ENCODE peak calls at places on chromosomes 5 and 9, in five cellular contexts. A is CD4-positive, alpha-beta T cell; B is WTC11; V is HFFc6; Z is fibroblast of the aortic adventitia. W is an unnamed sample.

GRCh38 chr5:172872997-172873491 is 39.0 kb downstream of the ERGIC1 start:
- DNase-seq in Z (peak; percentile 63), A (no peak), B (no peak), V (no peak), W (no peak)

GRCh38 chr5:72093231-72093630 is 14.0 kb upstream of the MAP1B start:
- DNase-seq in A (no peak), V (peak; percentile 50), Z (peak; percentile 54), B (no peak), W (no peak)

GRCh38 chr5:93586948-93587918 is 4.2 kb downstream of the NR2F1 start:
- DNase-seq in Z (no peak), A (no peak), B (no peak), V (no peak), W (peak; percentile 25)

GRCh38 chr5:1054799-1055775 is 46.5 kb downstream of the NKD2 start:
- DNase-seq in B (no peak), A (no peak), Z (no peak), V (no peak), W (peak; percentile 14)

GRCh38 chr9:34603610-34604231 is 8.2 kb downstream of the RPP25L start:
- DNase-seq in Z (peak; percentile 76), B (peak; percentile 96), A (peak; percentile 77), V (peak; percentile 60), W (peak; percentile 96)

GRCh38 chr5:53820119-53820801 is 259.8 kb downstream of the NDUFS4 start:
- DNase-seq in B (no peak), Z (no peak), V (no peak), A (no peak), W (no peak)

GRCh38 chr5:39106332-39106731 is 32.1 kb upstream of the RICTOR start:
- DNase-seq in A (no peak), B (no peak), Z (peak; percentile 40), V (no peak), W (no peak)

GRCh38 chr5:78273436-78273835 is 21.1 kb downstream of the AP3B1 start:
- DNase-seq in A (no peak), B (no peak), V (no peak), Z (no peak), W (no peak)

GRCh38 chr9:19379697-19380046 is 364 bp downstream of the RPS6 start:
- DNase-seq in V (no peak), B (peak; percentile 21), Z (no peak), A (peak; percentile 38), W (no peak)

GRCh38 chr5:90982576-90982975 is 400.5 kb downstream of the ARRDC3 start:
- DNase-seq in Z (no peak), B (no peak), A (no peak), V (no peak), W (no peak)

GRCh38 chr5:93604119-93604963 is 21.3 kb downstream of the NR2F1 start:
- DNase-seq in Z (no peak), B (peak; percentile 50), A (no peak), V (no peak), W (peak; percentile 41)

GRCh38 chr9:79572891-79573696 is 1.3 kb downstream of the TLE4 start:
- DNase-seq in B (peak; percentile 41), A (peak; percentile 53), V (no peak), Z (no peak), W (peak; percentile 51)

GRCh38 chr9:110842169-110842568 is 173.6 kb downstream of the MUSK start:
- DNase-seq in V (no peak), B (peak; percentile 17), Z (no peak), A (no peak), W (no peak)

GRCh38 chr9:15286288-15286834 is 20.7 kb downstream of the TTC39B start:
- DNase-seq in B (no peak), V (no peak), Z (no peak), A (no peak), W (no peak)

GRCh38 chr5:6806668-6807067 is 93.4 kb downstream of the TENT4A start:
- DNase-seq in Z (no peak), B (no peak), A (no peak), V (no peak), W (no peak)

GRCh38 chr5:566636-567309 is 42.5 kb upstream of the SLC9A3 start:
- DNase-seq in B (no peak), Z (no peak), V (no peak), A (no peak), W (no peak)

GRCh38 chr9:82797539-82797938 is 265.4 kb downstream of the RASEF start:
- DNase-seq in Z (no peak), V (no peak), A (no peak), B (no peak), W (peak; percentile 45)

GRCh38 chr5:8993031-8993430 is 552.8 kb downstream of the SEMA5A start:
- DNase-seq in V (peak; percentile 18), Z (peak; percentile 25), A (no peak), B (no peak), W (no peak)

GRCh38 chr5:138932171-138932810 is 57.2 kb upstream of the LRRTM2 start:
- DNase-seq in V (no peak), A (no peak), B (peak; percentile 71), Z (no peak), W (no peak)
- TF ChIP-seq CTCF in V (peak; percentile 25), A (no peak), B (no peak), Z (no peak), W (no peak)

DNA sequence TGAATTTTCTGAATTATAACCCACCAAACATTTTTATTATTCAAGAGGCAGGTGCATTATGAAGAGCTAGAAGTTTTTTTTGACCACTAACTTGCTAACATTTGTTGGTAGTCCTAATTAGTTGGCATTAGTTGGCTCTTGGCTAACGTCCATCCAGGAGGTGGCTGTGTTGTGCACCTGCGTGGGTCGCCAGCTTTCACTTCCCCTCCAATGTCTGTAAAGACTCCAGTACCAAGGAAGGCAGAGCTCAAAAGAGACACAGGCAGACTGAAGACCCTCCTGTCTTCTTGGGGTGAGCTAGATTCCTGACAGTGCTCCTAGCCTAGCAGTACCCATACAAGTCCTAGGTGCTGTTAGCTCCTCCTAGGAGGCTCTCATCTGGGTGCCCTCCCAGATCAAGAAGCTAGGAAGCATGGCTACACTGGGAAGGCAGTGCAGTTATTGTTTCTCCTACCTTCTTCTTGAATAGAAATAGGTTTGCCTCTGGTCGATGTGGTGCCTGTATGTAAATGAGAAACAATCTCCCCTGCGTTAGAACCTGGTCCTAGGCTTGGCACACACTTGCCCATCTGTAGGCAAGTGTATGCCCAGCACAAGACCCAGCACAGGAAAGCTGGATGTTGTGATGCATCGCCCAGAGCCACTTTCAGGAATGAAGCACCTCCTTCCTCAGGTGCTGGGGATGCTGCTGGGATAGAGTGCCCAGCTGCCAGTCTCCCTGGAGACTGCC is 190.9 kb downstream of the ICE1 start:
- DNase-seq in V (no peak), A (no peak), Z (no peak), B (no peak), W (no peak)
- TF ChIP-seq CTCF in V (no peak), A (no peak), Z (no peak), B (no peak), W (no peak)

GRCh38 chr9:127397722-127398647 is 1.0 kb downstream of the SLC2A8 start:
- DNase-seq in Z (no peak), V (peak; percentile 12), A (peak; percentile 6), B (peak; percentile 52), W (peak; percentile 66)
- TF ChIP-seq CTCF in Z (peak; percentile 29), V (peak; percentile 68), A (peak; percentile 47), B (no peak), W (no peak)

DNA sequence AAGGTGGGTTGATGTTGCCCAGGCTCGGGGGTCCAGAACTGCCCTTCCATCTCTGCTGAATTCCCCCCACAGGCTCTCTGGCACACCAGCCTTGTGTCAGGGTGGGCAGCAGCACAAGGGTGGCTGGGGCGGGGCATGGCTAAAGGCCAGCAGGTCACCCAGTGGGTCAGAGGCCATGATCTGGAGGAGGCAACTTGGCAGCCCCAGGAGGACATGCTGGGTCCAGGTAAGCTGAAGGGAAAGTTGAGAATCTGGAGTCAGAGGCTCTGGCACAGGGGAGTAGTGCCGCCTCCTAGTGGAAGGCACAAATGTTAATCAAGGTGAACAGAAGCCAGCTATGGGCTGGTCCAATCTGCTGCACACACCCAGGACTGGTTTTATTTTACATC is 6.2 kb downstream of the TMEM8B start:
- DNase-seq in Z (no peak), B (peak; percentile 52), V (no peak), A (no peak), W (no peak)
- TF ChIP-seq CTCF in Z (no peak), B (peak; percentile 31), V (peak; percentile 66), A (no peak), W (no peak)

GRCh38 chr9:2117527-2117926 is 102.4 kb downstream of the SMARCA2 start:
- DNase-seq in A (no peak), V (no peak), Z (no peak), B (no peak), W (no peak)

GRCh38 chr9:2125909-2126308 is 110.8 kb downstream of the SMARCA2 start:
- DNase-seq in A (no peak), Z (no peak), B (no peak), V (no peak), W (no peak)

GRCh38 chr9:2122299-2122698 is 107.2 kb downstream of the SMARCA2 start:
- DNase-seq in V (no peak), A (no peak), B (no peak), Z (no peak), W (no peak)

GRCh38 chr9:2119490-2120046 is 104.4 kb downstream of the SMARCA2 start:
- DNase-seq in Z (peak; percentile 60), A (no peak), B (no peak), V (no peak), W (no peak)

GRCh38 chr9:2120926-2121689 is 106.0 kb downstream of the SMARCA2 start:
- DNase-seq in B (no peak), Z (peak; percentile 75), V (peak; percentile 67), A (no peak), W (no peak)
- TF ChIP-seq CTCF in B (no peak), Z (peak; percentile 34), V (peak; percentile 57), A (no peak), W (no peak)

GRCh38 chr9:130998596-130999264 is 10.2 kb upstream of the LAMC3 start:
- DNase-seq in Z (peak; percentile 25), V (no peak), A (no peak), B (no peak), W (no peak)
- TF ChIP-seq CTCF in Z (no peak), V (peak; percentile 68), A (no peak), B (no peak), W (peak; percentile 54)

DNA sequence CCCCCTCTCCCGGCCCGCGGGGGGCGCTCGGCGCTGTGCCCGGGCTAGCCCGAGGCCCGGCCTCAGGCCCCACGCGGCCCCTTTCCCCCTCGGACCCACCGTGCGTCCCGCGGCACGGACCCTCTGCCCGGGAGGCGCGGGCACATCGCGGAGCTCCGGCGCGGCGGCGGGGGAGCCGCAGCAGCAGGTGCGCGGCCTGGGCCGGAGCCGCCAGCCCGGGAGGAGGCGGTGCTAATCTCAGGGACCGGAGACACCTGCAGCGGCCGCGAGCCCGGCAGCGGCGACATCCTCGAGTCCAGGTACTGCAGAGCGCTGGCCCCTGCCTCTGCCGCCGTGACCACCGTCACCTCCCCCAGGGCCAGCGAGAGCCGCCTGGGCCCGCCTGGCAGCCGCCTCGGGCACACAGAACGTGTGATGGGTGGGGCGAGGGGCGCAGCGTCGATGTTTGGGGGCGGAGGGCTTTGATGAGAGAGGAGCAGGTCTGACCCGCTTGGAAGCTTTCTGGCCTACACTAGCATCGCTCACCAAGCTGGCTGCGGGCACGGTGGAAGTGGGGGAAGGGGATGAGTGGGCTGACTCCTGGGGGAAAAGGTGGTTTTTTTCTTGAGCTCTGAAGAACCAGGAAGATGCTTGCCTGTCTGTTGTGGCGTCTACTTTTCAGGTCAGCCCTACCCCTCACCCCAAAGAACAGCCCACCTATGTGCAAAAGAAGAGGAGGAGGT is 524 bp downstream of the CYFIP2 start:
- DNase-seq in B (peak; percentile 68), A (peak; percentile 44), V (no peak), Z (no peak), W (peak; percentile 61)
- TF ChIP-seq CTCF in B (no peak), A (no peak), V (peak; percentile 30), Z (no peak), W (no peak)